ENCODE peak calls at places on chromosome 9, in eight cellular contexts. P is B cell; S is hepatocyte; R is A673; N is activated CD8-positive, alpha-beta memory T cell treated with anti-CD3 and anti-CD28 coated beads for 1 hour; A is iPS-NIHi11; W is foreskin fibroblast; D is LHCN-M2. J is an unnamed sample.

GRCh38 chr9:137485343-137486140 is 26.4 kb upstream of the NSMF start:
- DNase-seq in P (no peak), S (no peak), R (no peak), N (no peak), A (no peak), W (no peak), D (no peak), J (no peak)

GRCh38 chr9:119968837-119969707 is 599.8 kb upstream of the BRINP1 start:
- DNase-seq in P (peak; percentile 50), S (peak; percentile 87), R (peak; percentile 76), N (peak; percentile 5), A (peak; percentile 85), W (peak; percentile 48), D (peak; percentile 52), J (peak; percentile 64)

GRCh38 chr9:100111235-100111634 is 12.2 kb downstream of the INVS start:
- DNase-seq in P (no peak), S (peak; percentile 50), R (peak; percentile 96), N (no peak), A (no peak), W (peak; percentile 98), D (peak; percentile 99), J (no peak)

GRCh38 chr9:6944093-6944551 is 186.3 kb downstream of the KDM4C start:
- DNase-seq in P (no peak), S (no peak), R (peak; percentile 95), N (no peak), A (no peak), W (peak; percentile 53), D (peak; percentile 62), J (no peak)

GRCh38 chr9:99150456-99151171 is 45.7 kb downstream of the TGFBR1 start:
- DNase-seq in P (no peak), S (no peak), R (no peak), N (no peak), A (no peak), W (no peak), D (no peak), J (peak; percentile 45)

GRCh38 chr9:72954431-72955420 is 1.9 kb upstream of the ALDH1A1 start:
- DNase-seq in P (no peak), S (no peak), R (no peak), N (no peak), A (no peak), W (peak; percentile 23), D (peak; percentile 81), J (no peak)

GRCh38 chr9:124778575-124779367 is 1.8 kb downstream of the OLFML2A start:
- DNase-seq in P (no peak), S (no peak), R (no peak), N (no peak), A (no peak), W (no peak), D (no peak), J (no peak)

GRCh38 chr9:133603165-133603927 is 5.8 kb downstream of the FAM163B start:
- DNase-seq in P (no peak), S (no peak), R (no peak), N (no peak), A (peak; percentile 66), W (no peak), D (no peak), J (no peak)

GRCh38 chr9:131366745-131367401 is 27.0 kb upstream of the PRRC2B start:
- DNase-seq in P (no peak), S (peak; percentile 69), R (peak; percentile 55), N (no peak), A (peak; percentile 66), W (no peak), D (peak; percentile 52), J (no peak)

J was measured in activated CD8-positive, alpha-beta T cell treated with anti-CD3 and anti-CD28 coated beads, Interleukin-2, amount 10 ng/mL, durations not matched to agents 7 days and 5 days.